ENCODE peak calls at places on chromosomes 11 and 22, in seven cellular contexts. One of them, this sample, is unnamed.

GRCh38 chr11:70545626-70545945 is 147.3 kb downstream of the CTTN start:
- DNase-seq in CD4-positive, alpha-beta T cell: no peak
- DNase-seq in Panc1: no peak
- DNase-seq in CD8-positive, alpha-beta memory T cell: peak
- DNase-seq in kidney: peak
- DNase-seq in right lobe of liver: peak
- DNase-seq in upper lobe of right lung: peak
- DNase-seq in this sample: no peak

GRCh38 chr11:94000641-94001040 is 20.5 kb upstream of the HEPHL1 start:
- DNase-seq in CD8-positive, alpha-beta memory T cell: no peak
- DNase-seq in right lobe of liver: no peak
- DNase-seq in CD4-positive, alpha-beta T cell: no peak
- DNase-seq in Panc1: no peak
- DNase-seq in kidney: no peak
- DNase-seq in upper lobe of right lung: no peak
- DNase-seq in this sample: no peak

GRCh38 chr11:7591992-7592391 is 78.2 kb downstream of the PPFIBP2 start:
- DNase-seq in Panc1: no peak
- DNase-seq in right lobe of liver: no peak
- DNase-seq in kidney: no peak
- DNase-seq in CD4-positive, alpha-beta T cell: no peak
- DNase-seq in upper lobe of right lung: no peak
- DNase-seq in CD8-positive, alpha-beta memory T cell: no peak
- DNase-seq in this sample: no peak

GRCh38 chr11:12361650-12362049 is 15.7 kb upstream of the PARVA start:
- DNase-seq in kidney: no peak
- DNase-seq in CD8-positive, alpha-beta memory T cell: no peak
- DNase-seq in Panc1: no peak
- DNase-seq in upper lobe of right lung: no peak
- DNase-seq in CD4-positive, alpha-beta T cell: no peak
- DNase-seq in right lobe of liver: no peak
- DNase-seq in this sample: no peak

GRCh38 chr11:8034604-8035224 is 46.3 kb upstream of the TUB start:
- DNase-seq in kidney: no peak
- DNase-seq in CD8-positive, alpha-beta memory T cell: no peak
- DNase-seq in CD4-positive, alpha-beta T cell: no peak
- DNase-seq in upper lobe of right lung: no peak
- DNase-seq in right lobe of liver: no peak
- DNase-seq in Panc1: no peak
- DNase-seq in this sample: no peak

GRCh38 chr11:119671048-119671447 is 58.0 kb downstream of the NECTIN1 start:
- DNase-seq in CD4-positive, alpha-beta T cell: no peak
- DNase-seq in CD8-positive, alpha-beta memory T cell: no peak
- DNase-seq in kidney: peak
- DNase-seq in Panc1: no peak
- DNase-seq in right lobe of liver: no peak
- DNase-seq in upper lobe of right lung: no peak
- DNase-seq in this sample: peak

GRCh38 chr11:114290503-114291239 is 5.5 kb upstream of the NNMT start:
- DNase-seq in Panc1: no peak
- DNase-seq in upper lobe of right lung: no peak
- DNase-seq in right lobe of liver: no peak
- DNase-seq in kidney: no peak
- DNase-seq in CD8-positive, alpha-beta memory T cell: no peak
- DNase-seq in CD4-positive, alpha-beta T cell: no peak
- DNase-seq in this sample: no peak

GRCh38 chr11:35151896-35152295 is 12.9 kb downstream of the CD44 start:
- DNase-seq in kidney: no peak
- DNase-seq in upper lobe of right lung: no peak
- DNase-seq in CD8-positive, alpha-beta memory T cell: no peak
- DNase-seq in Panc1: no peak
- DNase-seq in right lobe of liver: no peak
- DNase-seq in CD4-positive, alpha-beta T cell: no peak
- DNase-seq in this sample: no peak

GRCh38 chr11:112320668-112321067 is 60.0 kb upstream of the PLET1 start:
- DNase-seq in CD4-positive, alpha-beta T cell: no peak
- DNase-seq in Panc1: no peak
- DNase-seq in kidney: peak
- DNase-seq in right lobe of liver: peak
- DNase-seq in upper lobe of right lung: peak
- DNase-seq in CD8-positive, alpha-beta memory T cell: no peak
- DNase-seq in this sample: peak

GRCh38 chr11:96357794-96358193 is 14.8 kb upstream of the MAML2 start:
- DNase-seq in right lobe of liver: no peak
- DNase-seq in CD8-positive, alpha-beta memory T cell: no peak
- DNase-seq in CD4-positive, alpha-beta T cell: no peak
- DNase-seq in kidney: no peak
- DNase-seq in upper lobe of right lung: no peak
- DNase-seq in Panc1: no peak
- DNase-seq in this sample: no peak

GRCh38 chr11:63766501-63767270 is 1.9 kb downstream of the ZFTA start:
- DNase-seq in right lobe of liver: no peak
- DNase-seq in CD4-positive, alpha-beta T cell: no peak
- DNase-seq in Panc1: no peak
- DNase-seq in kidney: no peak
- DNase-seq in upper lobe of right lung: no peak
- DNase-seq in CD8-positive, alpha-beta memory T cell: no peak
- DNase-seq in this sample: no peak

GRCh38 chr11:10407749-10408472 is 47.2 kb upstream of the AMPD3 start:
- DNase-seq in Panc1: no peak
- DNase-seq in CD4-positive, alpha-beta T cell: no peak
- DNase-seq in CD8-positive, alpha-beta memory T cell: no peak
- DNase-seq in right lobe of liver: no peak
- DNase-seq in upper lobe of right lung: no peak
- DNase-seq in kidney: no peak
- DNase-seq in this sample: peak

GRCh38 chr11:9669954-9670353 is 6.1 kb downstream of the SWAP70 start:
- DNase-seq in CD8-positive, alpha-beta memory T cell: no peak
- DNase-seq in Panc1: no peak
- DNase-seq in kidney: no peak
- DNase-seq in right lobe of liver: no peak
- DNase-seq in upper lobe of right lung: no peak
- DNase-seq in CD4-positive, alpha-beta T cell: no peak
- DNase-seq in this sample: no peak

GRCh38 chr11:85164743-85165142 is 462.4 kb downstream of the DLG2 start:
- DNase-seq in upper lobe of right lung: no peak
- DNase-seq in Panc1: no peak
- DNase-seq in CD4-positive, alpha-beta T cell: no peak
- DNase-seq in kidney: no peak
- DNase-seq in CD8-positive, alpha-beta memory T cell: no peak
- DNase-seq in right lobe of liver: no peak
- DNase-seq in this sample: no peak

GRCh38 chr11:9943346-9944110 is 279.7 kb downstream of the SWAP70 start:
- DNase-seq in upper lobe of right lung: no peak
- DNase-seq in Panc1: no peak
- DNase-seq in right lobe of liver: no peak
- DNase-seq in CD4-positive, alpha-beta T cell: no peak
- DNase-seq in CD8-positive, alpha-beta memory T cell: no peak
- DNase-seq in kidney: no peak
- DNase-seq in this sample: no peak

GRCh38 chr11:82676483-82677094 is 57.1 kb downstream of the FAM181B start:
- DNase-seq in upper lobe of right lung: no peak
- DNase-seq in right lobe of liver: no peak
- DNase-seq in CD4-positive, alpha-beta T cell: no peak
- DNase-seq in CD8-positive, alpha-beta memory T cell: no peak
- DNase-seq in kidney: no peak
- DNase-seq in Panc1: no peak
- DNase-seq in this sample: no peak

GRCh38 chr11:110251837-110252236 is 44.6 kb downstream of the RDX start:
- DNase-seq in kidney: no peak
- DNase-seq in CD4-positive, alpha-beta T cell: no peak
- DNase-seq in upper lobe of right lung: no peak
- DNase-seq in right lobe of liver: no peak
- DNase-seq in CD8-positive, alpha-beta memory T cell: no peak
- DNase-seq in Panc1: peak
- DNase-seq in this sample: no peak

GRCh38 chr22:49727191-49727880 is 100.3 kb downstream of the BRD1 start:
- DNase-seq in Panc1: no peak
- DNase-seq in upper lobe of right lung: peak
- DNase-seq in CD8-positive, alpha-beta memory T cell: no peak
- DNase-seq in right lobe of liver: no peak
- DNase-seq in CD4-positive, alpha-beta T cell: no peak
- DNase-seq in kidney: no peak
- DNase-seq in this sample: no peak

GRCh38 chr11:69377029-69377952 is 83.3 kb downstream of the MYEOV start:
- DNase-seq in kidney: peak
- DNase-seq in CD4-positive, alpha-beta T cell: no peak
- DNase-seq in right lobe of liver: no peak
- DNase-seq in upper lobe of right lung: no peak
- DNase-seq in CD8-positive, alpha-beta memory T cell: peak
- DNase-seq in Panc1: no peak
- DNase-seq in this sample: peak
- H3K27ac ChIP-seq in kidney: no peak
- H3K27ac ChIP-seq in CD4-positive, alpha-beta T cell: no peak
- H3K27ac ChIP-seq in right lobe of liver: no peak
- H3K27ac ChIP-seq in upper lobe of right lung: no peak
- H3K27ac ChIP-seq in CD8-positive, alpha-beta memory T cell: no peak
- H3K27ac ChIP-seq in Panc1: peak
- H3K27ac ChIP-seq in this sample: no peak

DNA sequence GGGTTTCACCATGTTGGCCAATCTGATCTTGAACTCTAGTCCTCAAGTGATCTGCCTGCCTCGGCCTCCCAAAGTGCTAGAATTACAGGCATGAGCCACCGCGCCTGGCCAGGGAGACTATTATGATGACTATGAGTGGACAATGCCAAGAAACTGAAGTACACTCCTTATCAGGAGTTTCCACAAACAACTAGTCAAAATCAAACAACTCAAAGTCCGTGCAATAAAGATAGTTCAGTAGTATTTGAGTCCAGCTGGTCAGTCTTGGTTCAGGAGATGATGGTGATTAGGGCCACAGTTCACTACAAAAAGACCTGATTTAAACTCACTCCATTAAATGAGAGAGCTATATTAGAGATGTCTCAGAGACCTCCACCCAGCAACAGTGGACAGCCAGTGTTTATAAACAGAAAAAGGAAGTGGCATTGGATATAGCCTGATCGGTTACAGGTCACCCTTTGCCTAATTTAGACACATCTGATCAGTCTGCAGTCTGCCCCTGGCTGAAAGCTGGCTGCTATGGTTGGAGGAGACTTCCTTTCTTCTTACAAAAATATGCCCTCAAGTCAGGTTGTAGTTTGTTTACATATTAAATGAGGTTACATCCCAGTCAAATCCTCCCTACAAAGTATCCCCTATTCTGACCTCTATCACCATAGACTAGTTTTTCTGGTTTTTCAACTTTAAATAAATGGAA is 17.0 kb downstream of the CD3E start:
- DNase-seq in CD4-positive, alpha-beta T cell: no peak
- DNase-seq in CD8-positive, alpha-beta memory T cell: no peak
- DNase-seq in upper lobe of right lung: no peak
- DNase-seq in Panc1: no peak
- DNase-seq in right lobe of liver: peak
- DNase-seq in kidney: no peak
- DNase-seq in this sample: no peak
- H3K27ac ChIP-seq in CD4-positive, alpha-beta T cell: no peak
- H3K27ac ChIP-seq in CD8-positive, alpha-beta memory T cell: no peak
- H3K27ac ChIP-seq in upper lobe of right lung: peak
- H3K27ac ChIP-seq in Panc1: no peak
- H3K27ac ChIP-seq in right lobe of liver: peak
- H3K27ac ChIP-seq in kidney: no peak
- H3K27ac ChIP-seq in this sample: no peak

DNA sequence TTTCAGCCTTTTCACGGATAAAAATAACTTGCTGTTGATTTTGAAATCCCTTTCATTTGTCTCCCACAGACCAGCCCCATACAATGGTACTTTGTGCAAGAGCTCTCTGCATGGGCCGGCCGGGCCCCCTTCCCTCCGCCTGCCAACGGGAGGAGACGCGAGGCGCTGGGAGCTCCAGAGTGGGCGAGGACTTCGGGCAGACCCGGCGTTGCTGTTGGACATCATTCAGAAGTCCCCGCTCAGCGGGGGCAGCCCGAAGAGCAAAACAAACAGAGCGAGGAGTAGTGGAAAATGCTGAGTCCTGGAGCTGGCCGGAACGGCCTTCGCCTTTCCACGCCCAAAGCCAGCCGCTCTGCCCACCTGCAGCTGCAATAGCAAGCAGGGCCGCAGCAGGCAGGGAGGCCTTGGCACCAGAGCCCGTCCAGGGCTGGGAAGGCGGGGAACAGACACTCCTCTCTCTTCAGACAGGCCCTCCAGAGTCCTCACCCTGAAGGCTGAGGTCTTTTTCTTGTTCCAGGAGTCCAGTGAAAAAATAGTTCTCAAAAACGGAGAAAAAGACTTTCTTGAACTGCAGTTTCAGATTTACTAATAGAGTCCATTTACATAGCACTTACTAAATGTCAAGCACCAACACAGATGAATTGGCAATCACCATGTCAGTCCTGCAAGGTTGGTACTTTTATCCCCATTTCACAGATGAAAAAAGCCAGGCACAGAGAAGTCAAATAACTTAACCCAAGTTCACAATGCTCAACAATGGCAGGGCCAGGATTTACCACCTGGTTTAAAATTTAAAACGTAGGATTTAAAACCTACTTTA is 135.5 kb downstream of the ETS1 start:
- DNase-seq in CD8-positive, alpha-beta memory T cell: no peak
- DNase-seq in kidney: peak
- DNase-seq in right lobe of liver: peak
- DNase-seq in upper lobe of right lung: peak
- DNase-seq in CD4-positive, alpha-beta T cell: no peak
- DNase-seq in Panc1: no peak
- DNase-seq in this sample: peak
- H3K27ac ChIP-seq in CD8-positive, alpha-beta memory T cell: no peak
- H3K27ac ChIP-seq in kidney: peak
- H3K27ac ChIP-seq in right lobe of liver: peak
- H3K27ac ChIP-seq in upper lobe of right lung: peak
- H3K27ac ChIP-seq in CD4-positive, alpha-beta T cell: no peak
- H3K27ac ChIP-seq in Panc1: no peak
- H3K27ac ChIP-seq in this sample: peak

GRCh38 chr11:75691804-75692203 is 23.0 kb upstream of the MAP6 start:
- DNase-seq in CD8-positive, alpha-beta memory T cell: no peak
- DNase-seq in kidney: no peak
- DNase-seq in upper lobe of right lung: no peak
- DNase-seq in CD4-positive, alpha-beta T cell: no peak
- DNase-seq in right lobe of liver: no peak
- DNase-seq in Panc1: no peak
- DNase-seq in this sample: no peak

GRCh38 chr11:75689861-75690641 is 21.2 kb upstream of the MAP6 start:
- DNase-seq in right lobe of liver: no peak
- DNase-seq in CD4-positive, alpha-beta T cell: no peak
- DNase-seq in CD8-positive, alpha-beta memory T cell: no peak
- DNase-seq in upper lobe of right lung: no peak
- DNase-seq in kidney: no peak
- DNase-seq in Panc1: no peak
- DNase-seq in this sample: no peak
- H3K27ac ChIP-seq in right lobe of liver: no peak
- H3K27ac ChIP-seq in CD4-positive, alpha-beta T cell: no peak
- H3K27ac ChIP-seq in CD8-positive, alpha-beta memory T cell: peak
- H3K27ac ChIP-seq in upper lobe of right lung: no peak
- H3K27ac ChIP-seq in kidney: no peak
- H3K27ac ChIP-seq in Panc1: no peak
- H3K27ac ChIP-seq in this sample: no peak

DNA sequence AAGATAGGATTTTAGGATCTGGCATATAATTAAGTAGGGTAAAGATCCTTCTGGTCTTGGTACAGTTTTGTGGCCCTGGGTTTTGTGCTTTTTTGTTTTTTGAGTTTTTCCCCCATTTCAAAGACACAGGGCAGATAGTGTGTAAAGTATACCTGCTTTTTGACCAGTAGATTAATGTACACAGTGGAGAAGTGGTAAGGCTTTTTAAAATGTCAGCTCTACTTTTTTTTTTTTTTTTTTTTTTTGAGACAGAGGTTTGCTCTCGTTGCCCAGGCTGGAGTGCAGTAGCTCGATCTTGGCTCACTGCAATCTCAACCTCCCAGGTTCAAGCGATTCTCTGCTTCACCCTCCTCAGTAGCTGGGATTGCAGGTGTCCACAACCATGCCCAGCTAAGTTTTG is 4.0 kb downstream of the EP300 start:
- DNase-seq in kidney: no peak
- DNase-seq in Panc1: no peak
- DNase-seq in upper lobe of right lung: no peak
- DNase-seq in right lobe of liver: no peak
- DNase-seq in CD8-positive, alpha-beta memory T cell: no peak
- DNase-seq in CD4-positive, alpha-beta T cell: no peak
- DNase-seq in this sample: no peak
- H3K27ac ChIP-seq in kidney: no peak
- H3K27ac ChIP-seq in Panc1: no peak
- H3K27ac ChIP-seq in upper lobe of right lung: no peak
- H3K27ac ChIP-seq in right lobe of liver: no peak
- H3K27ac ChIP-seq in CD8-positive, alpha-beta memory T cell: no peak
- H3K27ac ChIP-seq in CD4-positive, alpha-beta T cell: no peak
- H3K27ac ChIP-seq in this sample: no peak